ENCODE peak calls at places on chromosomes 12 and 14, in ten cellular contexts. X is psoas muscle; H is endodermal cell; Q is sigmoid colon; G is ascending aorta; U is prostate gland; W is BE2C; P is neural progenitor cell; M is effector memory CD4-positive, alpha-beta T cell; N is upper lobe of right lung. J is an unnamed sample. For H3K4me1 and H3K27me3, the result is how much of the 10 kb centered on the place peaks cover.

GRCh38 chr12:10562306-10562933 is 51.0 kb downstream of the MAGOHB start:
- DNase-seq in X (no peak), H (no peak), Q (no peak), G (no peak), U (peak), W (no peak), P (peak), M (no peak), N (no peak), J (no peak)

GRCh38 chr14:96239759-96240158 is 16.3 kb upstream of the BDKRB1 start:
- DNase-seq in X (no peak), H (no peak), Q (no peak), G (no peak), U (no peak), W (no peak), P (no peak), M (no peak), N (no peak), J (no peak)

GRCh38 chr12:75488553-75488952 is 8.0 kb downstream of the GLIPR1 start:
- DNase-seq in X (no peak), H (peak), Q (no peak), G (no peak), U (no peak), W (peak), P (peak), M (no peak), N (no peak), J (no peak)

GRCh38 chr14:52265248-52265647 is 2.2 kb upstream of the PTGDR start:
- DNase-seq in X (no peak), H (no peak), Q (no peak), G (no peak), U (no peak), W (no peak), P (no peak), M (no peak), N (no peak), J (no peak)

GRCh38 chr14:30751646-30752416 is 122.5 kb upstream of the COCH start:
- DNase-seq in X (no peak), H (peak), Q (no peak), G (no peak), U (no peak), W (no peak), P (no peak), M (no peak), N (no peak), J (no peak)

GRCh38 chr12:110756611-110757010 is 13.9 kb upstream of the PPP1CC start:
- DNase-seq in X (no peak), H (no peak), Q (no peak), G (no peak), U (no peak), W (no peak), P (no peak), M (no peak), N (no peak), J (no peak)

GRCh38 chr14:62179367-62180018 is 417.3 kb downstream of the SNAPC1 start:
- DNase-seq in X (no peak), H (peak), Q (no peak), G (no peak), U (peak), W (peak), P (peak), M (no peak), N (no peak), J (peak)

GRCh38 chr12:67042697-67043131 is 226.4 kb upstream of the CAND1 start:
- DNase-seq in X (no peak), H (peak), Q (no peak), G (no peak), U (no peak), W (no peak), P (peak), M (no peak), N (no peak), J (no peak)

GRCh38 chr12:88299567-88300101 is 157.5 kb downstream of the TMTC3 start:
- DNase-seq in X (no peak), H (no peak), Q (no peak), G (no peak), U (no peak), W (no peak), P (no peak), M (no peak), N (no peak), J (no peak)

GRCh38 chr12:2161478-2161877 is 108.7 kb downstream of the CACNA1C start:
- DNase-seq in X (peak), H (no peak), Q (peak), G (no peak), U (peak), W (no peak), P (no peak), M (no peak), N (no peak), J (peak)

GRCh38 chr14:100857196-100857922 is 31.4 kb downstream of the MEG3 start:
- DNase-seq in X (peak), H (no peak), Q (no peak), G (no peak), U (no peak), W (no peak), P (no peak), M (no peak), N (no peak), J (no peak)

GRCh38 chr12:122908915-122909314 is 13.0 kb upstream of the VPS37B start:
- DNase-seq in X (no peak), H (no peak), Q (no peak), G (no peak), U (no peak), W (no peak), P (no peak), M (no peak), N (peak), J (peak)

GRCh38 chr12:24584032-24584675 is 364.7 kb downstream of the BCAT1 start:
- DNase-seq in X (no peak), H (no peak), Q (peak), G (no peak), U (no peak), W (no peak), P (no peak), M (no peak), N (no peak), J (no peak)

GRCh38 chr12:111339306-111339938 is 29.5 kb downstream of the PHETA1 start:
- DNase-seq in X (no peak), H (peak), Q (no peak), G (no peak), U (no peak), W (no peak), P (no peak), M (no peak), N (no peak), J (no peak)

GRCh38 chr14:49880267-49881064 is 12.4 kb upstream of the ARF6 start:
- DNase-seq in X (no peak), H (no peak), Q (no peak), G (no peak), U (no peak), W (no peak), P (no peak), M (no peak), N (no peak), J (no peak)

GRCh38 chr12:25755681-25756260 is 202.7 kb upstream of the LMNTD1 start:
- DNase-seq in X (no peak), H (no peak), Q (no peak), G (no peak), U (no peak), W (no peak), P (no peak), M (no peak), N (no peak), J (no peak)

GRCh38 chr14:79437951-79438350 is 773.4 kb downstream of the DIO2 start:
- DNase-seq in X (no peak), H (no peak), Q (no peak), G (no peak), U (no peak), W (no peak), P (no peak), M (no peak), N (no peak), J (no peak)

GRCh38 chr14:89270439-89271227 is 146.4 kb downstream of the FOXN3 start:
- DNase-seq in X (no peak), H (no peak), Q (no peak), G (no peak), U (no peak), W (no peak), P (no peak), M (no peak), N (peak), J (peak)

GRCh38 chr12:49703647-49704137 is 3.5 kb downstream of the FMNL3 start:
- DNase-seq in X (no peak), H (no peak), Q (no peak), G (no peak), U (no peak), W (no peak), P (no peak), M (no peak), N (no peak), J (no peak)

GRCh38 chr12:49702676-49703228 is 4.5 kb downstream of the FMNL3 start:
- DNase-seq in X (no peak), H (no peak), Q (peak), G (no peak), U (no peak), W (no peak), P (no peak), M (no peak), N (no peak), J (no peak)

GRCh38 chr12:49705479-49706267 is 1.5 kb downstream of the FMNL3 start:
- DNase-seq in X (peak), H (peak), Q (peak), G (peak), U (no peak), W (peak), P (no peak), M (no peak), N (peak), J (no peak)

GRCh38 chr12:49698619-49699545 is 8.3 kb downstream of the FMNL3 start:
- DNase-seq in X (peak), H (peak), Q (peak), G (peak), U (no peak), W (no peak), P (peak), M (no peak), N (peak), J (no peak)

DNA sequence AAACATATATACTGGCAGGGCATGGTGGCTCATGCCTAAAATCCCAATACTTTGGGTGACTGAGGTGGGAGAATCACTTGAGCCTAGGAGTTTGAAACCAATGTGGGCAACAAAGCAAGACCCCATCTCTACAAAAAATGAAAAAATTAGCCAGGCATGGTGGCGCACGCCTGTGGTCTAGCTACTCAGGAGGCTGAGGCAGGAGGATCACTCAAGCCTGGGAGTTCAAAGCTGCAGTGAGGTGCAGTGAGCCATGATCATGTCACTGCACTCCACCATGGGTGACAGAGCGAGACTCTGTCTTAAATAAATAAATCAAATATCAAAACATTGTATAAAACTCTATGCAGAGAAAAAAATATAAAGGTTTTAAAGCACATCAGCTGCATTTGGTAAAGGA is 5.2 kb downstream of the FMNL3 start:
- DNase-seq in X (no peak), H (no peak), Q (no peak), G (no peak), U (no peak), W (no peak), P (no peak), M (no peak), N (no peak), J (no peak)
- H3K4me1 ChIP-seq in X (under half), H (under half), Q (under half), G (under half), U (under half), W (under half), P (under half), M (under half), N (half or more), J (half or more)

GRCh38 chr12:13981296-13981962 is at the start of gene GRIN2B:
- DNase-seq in X (no peak), H (peak), Q (no peak), G (no peak), U (no peak), W (no peak), P (peak), M (no peak), N (no peak), J (no peak)
- H3K4me3 ChIP-seq in X (peak), H (peak), Q (peak), G (peak), U (no peak), W (no peak), P (peak), M (no peak), N (peak), J (peak)

DNA sequence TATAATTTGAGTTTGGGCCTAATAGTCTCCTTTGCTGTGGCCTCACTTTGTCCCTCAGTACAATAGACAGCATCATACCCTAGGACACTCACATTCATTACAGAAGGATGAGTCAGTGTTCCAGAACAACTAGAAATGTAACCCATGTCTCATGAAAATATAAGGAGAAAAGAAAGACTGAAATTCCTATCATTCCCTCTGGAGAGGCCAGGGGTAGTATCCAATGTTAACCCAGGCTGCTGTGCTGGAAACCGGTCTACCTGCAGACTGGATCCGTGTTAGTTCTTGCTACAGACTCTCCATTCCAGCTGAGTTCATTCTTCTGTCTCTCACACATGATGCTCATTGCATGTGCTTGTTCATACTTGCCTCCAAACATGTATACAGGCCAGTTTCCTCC is 75.8 kb upstream of the HOXC13 start:
- DNase-seq in X (no peak), H (no peak), Q (no peak), G (no peak), U (no peak), W (no peak), P (no peak), M (no peak), N (no peak), J (no peak)
- H3K27me3 ChIP-seq in X (under half), H (under half), Q (under half), G (under half), U (under half), W (under half), P (half or more), M (under half), N (under half), J (under half)

GRCh38 chr12:612886-613285 is 50.4 kb downstream of the NINJ2 start:
- DNase-seq in X (no peak), H (peak), Q (no peak), G (no peak), U (no peak), W (no peak), P (no peak), M (no peak), N (no peak), J (no peak)
- H3K4me1 ChIP-seq in X (under half), H (under half), Q (under half), G (under half), U (under half), W (under half), P (under half), M (under half), N (under half), J (under half)

GRCh38 chr14:68813318-68813838 is 20.5 kb upstream of the ZFP36L1 start:
- DNase-seq in X (no peak), H (peak), Q (no peak), G (no peak), U (no peak), W (no peak), P (no peak), M (no peak), N (no peak), J (no peak)

GRCh38 chr14:68815288-68816182 is 22.7 kb upstream of the ZFP36L1 start:
- DNase-seq in X (peak), H (peak), Q (peak), G (no peak), U (no peak), W (no peak), P (no peak), M (no peak), N (no peak), J (no peak)

GRCh38 chr14:68816183-68816942 is 23.5 kb upstream of the ZFP36L1 start:
- DNase-seq in X (peak), H (peak), Q (peak), G (peak), U (peak), W (peak), P (peak), M (peak), N (peak), J (peak)

GRCh38 chr14:68816943-68817430 is 24.1 kb upstream of the ZFP36L1 start:
- DNase-seq in X (no peak), H (no peak), Q (no peak), G (no peak), U (no peak), W (no peak), P (no peak), M (no peak), N (no peak), J (no peak)

GRCh38 chr14:68814376-68815287 is 21.8 kb upstream of the ZFP36L1 start:
- DNase-seq in X (peak), H (peak), Q (peak), G (no peak), U (no peak), W (no peak), P (peak), M (peak), N (no peak), J (no peak)
- H3K4me3 ChIP-seq in X (peak), H (no peak), Q (no peak), G (peak), U (no peak), W (no peak), P (peak), M (peak), N (peak), J (peak)

DNA sequence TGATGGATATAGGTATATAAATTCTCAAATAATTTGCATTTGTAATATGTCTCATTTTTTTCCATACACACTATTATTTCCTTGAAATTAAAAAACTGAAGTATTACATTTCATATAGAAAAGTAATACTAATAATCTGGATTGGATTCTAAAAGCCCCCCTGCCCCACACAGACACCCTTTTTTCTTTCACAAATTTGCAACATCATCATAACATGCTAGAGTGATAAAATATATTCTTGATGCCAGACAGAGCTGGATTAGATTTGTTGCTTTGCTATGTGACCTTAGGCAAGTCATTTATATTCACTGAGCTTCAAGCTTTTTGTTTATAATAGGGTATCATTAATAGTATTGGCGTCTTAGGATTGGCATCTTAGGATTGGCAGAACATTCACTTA is 6.7 kb upstream of the PKP2 start:
- DNase-seq in X (no peak), H (no peak), Q (no peak), G (no peak), U (no peak), W (no peak), P (no peak), M (no peak), N (no peak), J (no peak)
- H3K27me3 ChIP-seq in X (under half), H (under half), Q (under half), G (under half), U (under half), W (under half), P (under half), M (under half), N (under half), J (under half)

GRCh38 chr12:15806826-15807225 is 17.6 kb upstream of the EPS8 start:
- DNase-seq in X (no peak), H (no peak), Q (no peak), G (no peak), U (no peak), W (no peak), P (no peak), M (no peak), N (no peak), J (no peak)
- H3K4me1 ChIP-seq in X (under half), H (under half), Q (under half), G (under half), U (under half), W (under half), P (under half), M (under half), N (under half), J (under half)

DNA sequence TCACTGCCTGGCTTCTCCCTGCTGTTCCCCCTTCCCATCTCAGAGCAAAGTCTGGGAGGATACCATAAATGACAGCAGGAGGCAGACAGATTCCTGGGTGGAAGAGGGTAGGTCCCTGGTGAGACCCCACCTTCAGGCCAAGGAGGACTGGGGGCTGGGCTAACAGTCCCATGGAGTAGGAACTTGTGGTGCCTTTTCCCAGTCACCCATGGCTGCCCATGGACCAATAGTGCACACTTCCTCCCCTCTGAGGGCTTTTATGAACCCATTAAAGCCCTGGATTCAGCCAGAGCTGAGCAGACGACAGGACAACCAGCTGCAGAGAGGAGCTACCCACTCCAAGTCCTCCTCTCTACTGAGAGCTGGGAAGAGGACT is 36.6 kb upstream of the OR5AU1 start:
- DNase-seq in X (no peak), H (peak), Q (no peak), G (no peak), U (no peak), W (no peak), P (no peak), M (no peak), N (no peak), J (no peak)
- H3K4me3 ChIP-seq in X (peak), H (no peak), Q (peak), G (no peak), U (no peak), W (peak), P (peak), M (peak), N (no peak), J (peak)

J was measured in stomach.